ENCODE peak calls at places on chromosomes 7 and 10, in five cellular contexts. Z is PC-9, B is fibroblast of lung, Y is OCI-LY7, U is cardiac muscle cell. H is an unnamed sample.
A peak's percentile ranks its signal among the peaks of the same experiment; 100 is the strongest.

GRCh38 chr7:3260425-3260762 is 40.7 kb upstream of the SDK1 start:
- DNase-seq in Z (no peak), B (peak; percentile 79), Y (no peak), U (peak; percentile 74), H (no peak)

GRCh38 chr7:111535142-111535541 is 27.1 kb downstream of the IMMP2L start:
- DNase-seq in Z (no peak), B (no peak), Y (no peak), U (no peak), H (no peak)

GRCh38 chr10:122124342-122124741 is 135.4 kb downstream of the TACC2 start:
- DNase-seq in Z (no peak), B (no peak), Y (no peak), U (no peak), H (no peak)

GRCh38 chr7:92973293-92973731 is 136.9 kb upstream of the CDK6 start:
- DNase-seq in Z (no peak), B (peak; percentile 10), Y (no peak), U (no peak), H (no peak)

GRCh38 chr10:103153302-103153759 is 39.7 kb downstream of the NT5C2 start:
- DNase-seq in Z (no peak), B (peak; percentile 64), Y (no peak), U (peak; percentile 60), H (peak; percentile 42)

GRCh38 chr10:127148066-127148932 is 48.1 kb downstream of the INSYN2A start:
- DNase-seq in Z (peak; percentile 65), B (peak; percentile 88), Y (no peak), U (peak; percentile 84), H (no peak)

GRCh38 chr7:148483941-148484340 is 106.6 kb upstream of the C7orf33 start:
- DNase-seq in Z (no peak), B (no peak), Y (no peak), U (no peak), H (no peak)

GRCh38 chr10:62261666-62262065 is 7.0 kb downstream of the RTKN2 start:
- DNase-seq in Z (no peak), B (no peak), Y (no peak), U (no peak), H (no peak)

GRCh38 chr7:96861-97260 is 95.5 kb upstream of the FAM20C start:
- DNase-seq in Z (no peak), B (no peak), Y (no peak), U (no peak), H (no peak)

GRCh38 chr7:42573904-42574692 is 337.1 kb upstream of the GLI3 start:
- DNase-seq in Z (no peak), B (peak; percentile 87), Y (no peak), U (peak; percentile 47), H (peak; percentile 15)

GRCh38 chr7:42575161-42575560 is 336.7 kb downstream of the C7orf25 start:
- DNase-seq in Z (no peak), B (peak; percentile 61), Y (no peak), U (peak; percentile 6), H (no peak)

GRCh38 chr7:42572561-42572960 is 335.6 kb upstream of the GLI3 start:
- DNase-seq in Z (no peak), B (no peak), Y (no peak), U (no peak), H (no peak)

GRCh38 chr7:42572046-42572445 is 335.0 kb upstream of the GLI3 start:
- DNase-seq in Z (no peak), B (peak; percentile 87), Y (no peak), U (no peak), H (no peak)

GRCh38 chr7:42574693-42575084 is 337.2 kb downstream of the C7orf25 start:
- DNase-seq in Z (no peak), B (peak; percentile 25), Y (no peak), U (peak; percentile 20), H (no peak)
- TF ChIP-seq CTCF in Z (no peak), B (peak; percentile 36), Y (peak; percentile 25), U (peak; percentile 27), H (peak; percentile 74)

DNA sequence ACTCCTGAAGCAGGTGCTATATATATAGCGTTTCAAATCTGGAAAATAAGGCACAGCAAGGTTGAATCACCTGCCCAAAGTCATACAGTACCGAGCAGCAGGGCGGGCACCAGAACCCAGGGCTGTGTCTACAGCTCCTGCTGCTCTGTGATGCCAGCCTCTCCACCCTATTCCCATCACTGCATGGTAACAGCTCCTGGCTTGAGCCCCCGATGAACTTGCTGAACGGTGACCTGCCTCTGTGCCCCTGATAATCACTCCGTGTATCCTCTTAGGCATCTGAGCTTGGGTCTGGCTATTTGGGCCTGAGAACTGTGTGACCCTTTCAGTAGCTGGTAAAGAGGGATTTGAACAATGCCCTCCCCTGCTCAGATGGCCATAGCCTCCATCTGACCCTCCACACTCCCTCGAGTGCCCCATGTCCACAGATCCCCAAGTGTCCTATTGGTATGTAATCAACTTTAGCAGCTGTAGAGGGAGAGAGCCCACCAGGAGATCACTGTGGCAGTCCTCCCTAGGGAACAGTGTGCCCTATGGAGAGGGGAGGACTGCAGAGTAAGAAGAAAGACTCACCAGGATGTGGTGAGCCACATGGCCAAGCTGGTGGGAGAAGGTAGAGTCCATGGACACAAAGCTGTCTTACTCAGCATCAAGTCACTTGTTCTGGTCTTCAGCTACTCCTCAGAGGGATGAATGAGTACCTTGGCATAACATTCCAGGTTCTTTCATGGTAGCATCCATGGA is 1.1 kb upstream of the ARHGAP22 start:
- DNase-seq in Z (no peak), B (no peak), Y (no peak), U (no peak), H (no peak)
- H3K4me3 ChIP-seq in Z (no peak overlapping the region), B (peak overlapping the region; percentile 86), Y (no peak overlapping the region), U (no peak overlapping the region), H (no peak overlapping the region)

DNA sequence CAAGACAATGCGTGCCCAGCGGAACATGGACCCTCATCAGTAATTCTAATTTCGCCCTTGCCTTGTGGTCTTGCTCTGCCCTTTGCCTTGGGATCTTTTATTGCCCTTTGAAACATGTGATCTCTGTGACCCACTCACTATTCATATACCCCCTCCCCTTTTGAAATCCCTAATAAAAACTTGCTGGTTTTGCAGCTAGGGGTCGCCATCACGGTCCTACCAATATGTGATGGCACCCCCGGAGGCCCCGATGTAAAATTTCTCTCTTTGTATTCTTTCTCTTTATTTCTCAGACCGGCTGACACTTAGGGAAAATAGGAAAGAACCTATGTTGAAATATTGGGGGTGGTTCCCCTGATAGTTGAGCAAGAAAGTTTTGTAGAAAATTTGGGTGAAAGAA is 242.7 kb downstream of the CDK14 start:
- DNase-seq in Z (no peak), B (no peak), Y (no peak), U (no peak), H (no peak)
- TF ChIP-seq CTCF in Z (no peak), B (no peak), Y (peak; percentile 46), U (no peak), H (no peak)

GRCh38 chr10:112953075-112953501 is 3.0 kb downstream of the TCF7L2 start:
- DNase-seq in Z (no peak), B (no peak), Y (no peak), U (peak; percentile 53), H (no peak)
- H3K4me3 ChIP-seq in Z (peak overlapping the region; percentile 96), B (peak overlapping the region; percentile 96), Y (no peak overlapping the region), U (peak overlapping the region; percentile 97), H (no peak overlapping the region)

GRCh38 chr7:45363669-45364068 is 206.1 kb downstream of the RAMP3 start:
- DNase-seq in Z (no peak), B (no peak), Y (no peak), U (no peak), H (no peak)

GRCh38 chr7:45366432-45366831 is 207.7 kb upstream of the ADCY1 start:
- DNase-seq in Z (no peak), B (no peak), Y (no peak), U (no peak), H (no peak)

GRCh38 chr7:45368129-45368807 is 205.9 kb upstream of the ADCY1 start:
- DNase-seq in Z (no peak), B (no peak), Y (no peak), U (no peak), H (no peak)
- TF ChIP-seq CTCF in Z (no peak), B (no peak), Y (no peak), U (no peak), H (no peak)